ENCODE peak calls at places on chromosomes 11 and 22, in four cellular contexts. Y, N, S and B are unnamed samples.
A peak's percentile ranks its signal among the peaks of the same experiment; 100 is the strongest.

GRCh38 chr11:5600374-5600851 is 4.0 kb downstream of the TRIM6 start:
- DNase-seq in Y (peak; percentile 90), N (peak; percentile 76), S (peak; percentile 66), B (peak; percentile 79)

GRCh38 chr11:77851513-77851912 is 30.6 kb downstream of the AAMDC start:
- DNase-seq in S (no peak), N (no peak), Y (no peak), B (no peak)

GRCh38 chr11:108278954-108279353 is 56.1 kb downstream of the ATM start:
- DNase-seq in N (no peak), S (no peak), Y (no peak), B (no peak)

GRCh38 chr11:61549177-61549576 is 31.7 kb downstream of the SYT7 start:
- DNase-seq in Y (no peak), S (no peak), N (no peak), B (no peak)

GRCh38 chr11:20112291-20113146 is 47.8 kb downstream of the DBX1 start:
- DNase-seq in S (peak; percentile 98), Y (peak; percentile 98), N (peak; percentile 62), B (peak; percentile 88)

GRCh38 chr11:23010790-23011340 is 150.6 kb upstream of the CCDC179 start:
- DNase-seq in Y (no peak), S (no peak), N (no peak), B (no peak)

GRCh38 chr11:66488957-66489356 is 8.7 kb downstream of the DPP3 start:
- DNase-seq in N (no peak), Y (no peak), S (no peak), B (no peak)

GRCh38 chr11:117407016-117407415 is 79.4 kb downstream of the CEP164 start:
- DNase-seq in Y (no peak), S (no peak), N (no peak), B (no peak)

GRCh38 chr11:28107331-28107725 is 628 bp downstream of the KIF18A start:
- DNase-seq in N (no peak), Y (peak; percentile 24), S (peak; percentile 31), B (no peak)

GRCh38 chr11:117823294-117823940 is 1.1 kb downstream of the FXYD2 start:
- DNase-seq in N (peak; percentile 61), Y (no peak), S (no peak), B (peak; percentile 16)

GRCh38 chr11:115503083-115503885 is 931 bp downstream of the CADM1 start:
- DNase-seq in S (no peak), Y (peak; percentile 28), N (peak; percentile 91), B (peak; percentile 58)

GRCh38 chr22:17724678-17725464 is 49.4 kb downstream of the BID start:
- DNase-seq in S (no peak), N (no peak), Y (no peak), B (no peak)

GRCh38 chr11:32420937-32421532 is 14.3 kb downstream of the WT1 start:
- DNase-seq in S (no peak), N (no peak), Y (no peak), B (no peak)

GRCh38 chr11:74925281-74925680 is 23.6 kb downstream of the XRRA1 start:
- DNase-seq in S (peak; percentile 84), Y (no peak), N (no peak), B (peak; percentile 66)

GRCh38 chr11:64107300-64107699 is 58.6 kb downstream of the MACROD1 start:
- DNase-seq in N (no peak), S (no peak), Y (no peak), B (no peak)

DNA sequence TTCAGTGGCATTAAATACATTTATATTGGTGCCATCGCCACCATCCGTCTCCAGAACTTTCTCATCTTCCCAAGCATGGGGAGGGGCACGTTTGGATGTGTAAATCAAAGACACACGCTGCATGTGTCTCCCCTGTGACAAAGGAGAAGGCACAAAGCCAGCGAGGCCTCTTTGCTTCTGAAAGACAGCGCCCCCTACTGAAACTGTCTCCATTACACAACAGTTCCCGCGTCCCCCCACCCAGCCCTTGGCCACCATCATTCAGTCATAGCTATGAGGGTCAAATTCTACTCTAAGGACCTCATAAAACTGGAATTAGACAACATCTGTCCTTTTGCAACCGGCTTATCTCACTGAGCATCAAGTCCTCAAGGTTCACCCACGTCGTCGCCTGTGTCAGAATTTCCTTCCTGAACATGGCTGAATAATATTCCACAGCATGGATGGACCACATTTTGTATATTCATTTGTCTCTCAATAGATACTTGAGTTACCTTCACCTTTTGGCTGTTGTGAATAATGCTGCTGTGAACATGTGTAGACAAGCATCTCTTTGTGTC is 64.8 kb downstream of the IGF2 start:
- DNase-seq in S (no peak), Y (peak; percentile 50), N (no peak), B (no peak)
- TF ChIP-seq CTCF in S (peak; percentile 24), Y (no peak), N (no peak), B (no peak)

GRCh38 chr22:50696799-50697561 is 24.4 kb downstream of the SHANK3 start:
- DNase-seq in N (peak; percentile 57), Y (peak; percentile 43), S (no peak), B (no peak)
- H3K4me3 ChIP-seq in N (peak overlapping the region; percentile 62), Y (peak overlapping the region; percentile 49), S (peak overlapping the region; percentile 30), B (peak overlapping the region; percentile 29)

DNA sequence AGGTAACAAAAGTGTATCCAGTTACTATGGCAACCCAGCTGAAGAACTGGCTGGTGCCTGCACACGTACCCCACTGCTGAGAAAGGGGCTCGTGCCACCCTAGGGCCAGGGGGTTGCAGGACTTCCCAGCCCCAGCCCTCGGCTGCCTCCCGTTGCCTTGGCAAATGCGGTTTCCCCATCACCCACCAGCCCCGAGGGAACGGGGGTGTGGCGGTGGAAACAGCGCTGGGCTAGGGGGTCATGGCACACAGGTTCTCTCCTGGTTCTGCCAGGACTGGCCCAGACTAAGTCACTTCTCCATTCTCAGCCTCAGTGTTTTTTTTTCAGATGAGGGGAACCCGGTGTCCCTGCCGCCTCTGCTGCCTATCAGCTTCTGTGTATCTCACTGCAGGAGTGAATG is 27.9 kb downstream of the PHF21B start:
- DNase-seq in N (no peak), Y (no peak), S (no peak), B (no peak)
- TF ChIP-seq CTCF in N (no peak), Y (no peak), S (no peak), B (no peak)

DNA sequence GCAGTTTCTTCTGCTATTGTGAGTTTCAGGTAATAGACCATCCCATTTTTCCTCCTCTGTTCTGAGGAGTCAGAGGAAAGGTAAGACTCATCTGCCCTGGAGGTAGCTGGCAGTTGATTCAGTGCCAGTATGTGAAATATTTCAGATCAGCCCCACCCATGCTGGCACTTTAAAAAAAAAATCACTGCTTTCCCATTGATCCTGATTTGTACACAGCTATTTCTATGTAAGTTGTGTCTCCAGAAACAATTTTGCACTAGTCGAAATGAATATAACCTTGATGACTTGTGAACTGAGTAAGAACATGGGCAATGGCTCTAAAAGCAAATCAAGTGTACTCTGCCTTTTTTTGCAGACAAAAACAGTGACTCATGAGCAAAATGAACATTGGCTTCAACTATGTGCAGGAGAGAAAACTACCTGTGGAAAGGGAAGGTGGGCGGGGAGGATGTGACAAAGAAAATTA is 82.0 kb upstream of the OR5AK2 start:
- DNase-seq in S (no peak), N (no peak), Y (peak; percentile 95), B (no peak)
- H3K4me3 ChIP-seq in S (no peak overlapping the region), N (no peak overlapping the region), Y (no peak overlapping the region), B (no peak overlapping the region)

GRCh38 chr22:34997921-34998320 is 68.0 kb upstream of the ISX start:
- DNase-seq in N (no peak), Y (no peak), S (no peak), B (no peak)

GRCh38 chr22:34993548-34993947 is 72.4 kb upstream of the ISX start:
- DNase-seq in Y (no peak), S (no peak), N (no peak), B (no peak)

DNA sequence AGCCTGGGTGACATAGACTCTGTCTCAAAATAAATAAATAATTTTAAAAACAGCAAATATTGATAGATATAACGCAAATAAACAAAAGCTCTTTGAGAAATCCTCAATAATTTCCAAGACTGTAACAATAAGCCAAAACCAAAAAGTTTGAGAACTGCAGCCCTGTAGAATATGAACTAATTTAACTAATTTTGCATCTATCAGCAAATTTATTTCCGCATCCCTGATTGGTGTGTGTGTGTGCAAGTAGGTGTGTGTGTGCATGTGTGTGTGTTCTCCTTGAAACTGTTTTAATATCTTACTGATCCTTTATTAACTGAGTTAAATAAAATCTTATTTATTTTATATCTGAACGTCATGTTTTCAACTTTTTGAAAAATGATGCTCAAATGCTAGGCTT is 67.0 kb upstream of the ISX start:
- DNase-seq in S (no peak), N (no peak), Y (no peak), B (no peak)
- TF ChIP-seq CTCF in S (no peak), N (no peak), Y (no peak), B (no peak)

GRCh38 chr22:37186997-37187522 is 987 bp downstream of the C1QTNF6 start:
- DNase-seq in S (peak; percentile 35), N (peak; percentile 17), Y (no peak), B (no peak)
- H3K4me3 ChIP-seq in S (peak overlapping the region; percentile 51), N (no peak overlapping the region), Y (no peak overlapping the region), B (peak overlapping the region; percentile 53)

GRCh38 chr22:21815357-21815756 is 52.1 kb downstream of the MAPK1 start:
- DNase-seq in Y (no peak), N (no peak), S (no peak), B (no peak)

GRCh38 chr22:21818487-21819182 is 48.8 kb downstream of the MAPK1 start:
- DNase-seq in Y (no peak), N (no peak), S (no peak), B (no peak)

GRCh38 chr22:21815958-21816357 is 51.5 kb downstream of the MAPK1 start:
- DNase-seq in N (no peak), S (no peak), Y (no peak), B (no peak)

GRCh38 chr22:21816472-21816786 is 51.0 kb downstream of the MAPK1 start:
- DNase-seq in S (no peak), N (no peak), Y (no peak), B (no peak)

DNA sequence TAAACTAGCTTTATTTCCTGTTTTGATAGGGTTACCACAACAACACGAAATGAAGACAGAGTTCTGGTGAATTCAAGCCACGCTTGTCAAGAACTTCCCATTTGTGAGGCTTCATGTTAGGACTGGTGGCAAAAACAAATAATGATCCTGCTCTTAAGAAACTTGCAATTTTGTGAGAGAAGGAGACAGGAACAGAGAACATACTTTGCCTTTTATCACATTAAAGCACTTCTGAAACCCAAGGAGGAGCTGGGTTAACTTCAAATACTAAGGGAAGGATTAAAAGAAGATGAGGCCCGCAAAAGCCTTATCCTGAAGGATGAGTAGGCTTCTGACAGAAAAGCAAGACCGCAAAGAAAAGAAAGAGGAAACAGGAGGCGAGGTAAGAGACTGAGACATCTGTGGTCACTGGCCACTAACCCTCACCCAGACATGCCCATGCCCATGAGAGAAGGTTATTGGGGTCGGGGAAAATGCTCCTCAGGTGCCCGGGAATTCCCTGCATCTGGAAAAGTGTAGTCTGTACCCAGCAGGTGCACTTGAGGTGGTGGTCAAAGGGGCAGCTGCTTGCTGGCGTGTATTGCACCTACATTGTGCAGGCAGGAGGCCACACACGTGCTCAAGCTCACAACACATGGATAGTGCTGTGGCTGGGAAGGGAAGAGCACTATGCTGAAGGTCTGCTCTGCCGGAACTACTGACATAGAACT is 50.5 kb downstream of the MAPK1 start:
- DNase-seq in N (no peak), Y (peak; percentile 93), S (peak; percentile 94), B (peak; percentile 91)
- TF ChIP-seq CTCF in N (no peak), Y (no peak), S (no peak), B (no peak)